ENCODE peak calls at places on chromosomes 1 and 21, in five cellular contexts. C is T-cell; U is A172; F is germinal center; L is stimulated activated effector memory CD8-positive, alpha-beta T cell treated with anti-CD3 and anti-CD28 coated beads, Interleukin-12 subunit alpha, Interleukin-12 subunit beta, amount 100 ng/mL, for 72 hours. M is an unnamed sample.

GRCh38 chr1:9293512-9294439 is 1.1 kb downstream of the SPSB1 start:
- DNase-seq in C (peak), U (no peak), F (peak), L (peak), M (peak)

GRCh38 chr1:170959385-170959784 is 24.1 kb downstream of the MROH9 start:
- DNase-seq in C (no peak), U (peak), F (no peak), L (no peak), M (no peak)

GRCh38 chr1:22717038-22717758 is 6.6 kb downstream of the EPHB2 start:
- DNase-seq in C (no peak), U (no peak), F (no peak), L (no peak), M (no peak)

GRCh38 chr21:27954806-27955205 is 987.9 kb upstream of the ADAMTS5 start:
- DNase-seq in C (no peak), U (no peak), F (no peak), L (no peak), M (no peak)

GRCh38 chr1:96987186-96987703 is 265.7 kb downstream of the PTBP2 start:
- DNase-seq in C (no peak), U (no peak), F (no peak), L (no peak), M (no peak)

GRCh38 chr1:233879841-233880240 is 24.6 kb upstream of the SLC35F3 start:
- DNase-seq in C (no peak), U (peak), F (no peak), L (no peak), M (no peak)

GRCh38 chr1:115196291-115196690 is 107.0 kb upstream of the TSPAN2 start:
- DNase-seq in C (no peak), U (no peak), F (no peak), L (no peak), M (no peak)

GRCh38 chr1:8355439-8356255 is 37.7 kb downstream of the SLC45A1 start:
- DNase-seq in C (no peak), U (no peak), F (no peak), L (no peak), M (no peak)

GRCh38 chr1:154714070-154714623 is 106.2 kb upstream of the ADAR start:
- DNase-seq in C (no peak), U (no peak), F (no peak), L (no peak), M (no peak)

GRCh38 chr1:192905049-192905448 is 96.2 kb downstream of the RGS2 start:
- DNase-seq in C (no peak), U (no peak), F (no peak), L (no peak), M (no peak)

GRCh38 chr21:17536381-17536780 is 23.5 kb downstream of the CXADR start:
- DNase-seq in C (no peak), U (no peak), F (no peak), L (no peak), M (no peak)

GRCh38 chr1:18927082-18927653 is 24.8 kb upstream of the ALDH4A1 start:
- DNase-seq in C (no peak), U (no peak), F (peak), L (no peak), M (no peak)

GRCh38 chr1:85582687-85583354 is 2.3 kb downstream of the CCN1 start:
- DNase-seq in C (no peak), U (peak), F (no peak), L (no peak), M (peak)

GRCh38 chr21:15908187-15908586 is 178.4 kb downstream of the USP25 start:
- DNase-seq in C (no peak), U (peak), F (no peak), L (no peak), M (no peak)

GRCh38 chr1:248807067-248807737 is 18.5 kb downstream of the SH3BP5L start:
- DNase-seq in C (peak), U (no peak), F (peak), L (peak), M (no peak)

GRCh38 chr1:29810121-29811120 is 574.1 kb downstream of the PTPRU start:
- DNase-seq in C (no peak), U (no peak), F (no peak), L (no peak), M (no peak)

GRCh38 chr1:26533951-26534514 is 4.5 kb downstream of the RPS6KA1 start:
- DNase-seq in C (no peak), U (no peak), F (no peak), L (no peak), M (no peak)

GRCh38 chr1:79790950-79791349 is 784.4 kb upstream of the ADGRL4 start:
- DNase-seq in C (no peak), U (no peak), F (no peak), L (no peak), M (no peak)

GRCh38 chr21:32094792-32095191 is 184.1 kb downstream of the MIS18A start:
- DNase-seq in C (no peak), U (peak), F (no peak), L (no peak), M (peak)

GRCh38 chr21:36709868-36710728 is 11.2 kb downstream of the SIM2 start:
- DNase-seq in C (no peak), U (no peak), F (no peak), L (no peak), M (no peak)

GRCh38 chr1:67390041-67390887 is 39.9 kb downstream of the SERBP1 start:
- DNase-seq in C (no peak), U (peak), F (no peak), L (no peak), M (peak)

GRCh38 chr1:206784471-206784903 is 12.2 kb upstream of the IL10 start:
- DNase-seq in C (peak), U (no peak), F (peak), L (peak), M (no peak)

GRCh38 chr1:244913806-244914205 is 49.5 kb upstream of the HNRNPU start:
- DNase-seq in C (no peak), U (no peak), F (no peak), L (no peak), M (no peak)

M was measured in Caki2.